ENCODE peak calls at places on chromosome 1, in six cellular contexts. X is NCI-H1105 treated with DMSO at 0.1 percent for 48 hours, K is astrocyte of the cerebellum, G is SHP77, H is activated T-cell treated with anti-CD3 and anti-CD28 coated beads for 1 hour, A is endothelial cell. U is an unnamed sample.

GRCh38 chr1:42946120-42947009 is 12.3 kb downstream of the SLC2A1 start:
- DNase-seq in K (no peak), H (no peak), A (no peak), X (no peak), G (no peak), U (no peak)

GRCh38 chr1:201436461-201436860 is 14.9 kb upstream of the TNNI1 start:
- DNase-seq in K (no peak), X (no peak), H (no peak), A (no peak), G (peak), U (no peak)

GRCh38 chr1:178005450-178005849 is 35.6 kb upstream of the SEC16B start:
- DNase-seq in X (no peak), K (no peak), A (no peak), G (no peak), H (no peak), U (no peak)

GRCh38 chr1:60279798-60280197 is 206.2 kb upstream of the C1orf87 start:
- DNase-seq in H (no peak), G (no peak), A (no peak), K (no peak), X (no peak), U (no peak)

GRCh38 chr1:39996396-39997004 is 41.6 kb downstream of the MFSD2A start:
- DNase-seq in X (no peak), H (no peak), K (no peak), G (no peak), A (no peak), U (no peak)

GRCh38 chr1:74650561-74650960 is 23.0 kb downstream of the ERICH3 start:
- DNase-seq in H (no peak), K (peak), X (no peak), G (no peak), A (no peak), U (no peak)

GRCh38 chr1:28062806-28063205 is 25.6 kb downstream of the EYA3 start:
- DNase-seq in G (no peak), X (no peak), H (peak), K (no peak), A (no peak), U (no peak)

GRCh38 chr1:171389176-171389575 is 75.2 kb downstream of the FMO4 start:
- DNase-seq in G (no peak), H (no peak), K (no peak), A (no peak), X (no peak), U (no peak)

GRCh38 chr1:50667272-50667671 is 244.0 kb upstream of the DMRTA2 start:
- DNase-seq in G (no peak), H (no peak), K (no peak), A (no peak), X (no peak), U (no peak)

GRCh38 chr1:12201343-12202189 is 28.3 kb upstream of the VPS13D start:
- DNase-seq in K (no peak), G (no peak), A (no peak), X (no peak), H (no peak), U (no peak)

GRCh38 chr1:94259635-94260289 is 22.4 kb upstream of the ARHGAP29 start:
- DNase-seq in H (no peak), G (no peak), X (no peak), K (no peak), A (no peak), U (no peak)

GRCh38 chr1:7070389-7071029 is 285.3 kb downstream of the CAMTA1 start:
- DNase-seq in G (peak), K (peak), H (peak), X (peak), A (peak), U (peak)

GRCh38 chr1:154179951-154180687 is 11.8 kb downstream of the TPM3 start:
- DNase-seq in G (no peak), X (no peak), A (no peak), H (no peak), K (no peak), U (no peak)

GRCh38 chr1:206895837-206896242 is 1.4 kb upstream of the IL24 start:
- DNase-seq in A (no peak), K (no peak), X (peak), H (no peak), G (no peak), U (no peak)

GRCh38 chr1:14924455-14925325 is 228.9 kb upstream of the TMEM51 start:
- DNase-seq in A (peak), X (peak), K (no peak), G (no peak), H (no peak), U (peak)